ENCODE peak calls at places on chromosome 18, in seven cellular contexts. S is mucosa of descending colon; I is mesothelial cell of epicardium; R is keratinocyte; C is bronchial epithelial cell; G is stimulated activated CD8-positive, alpha-beta memory T cell treated with anti-CD3 and anti-CD28 coated beads, Interleukin-15, amount 100 ng/mL, for 24 hours; M is Caco-2. Z is an unnamed sample.

GRCh38 chr18:3044931-3045698 is 32.2 kb upstream of the LPIN2 start:
- DNase-seq in S (peak; percentile 93), M (no peak), G (no peak), R (no peak), I (no peak), C (peak; percentile 80), Z (no peak)

GRCh38 chr18:41096504-41096903 is 858.5 kb upstream of the PIK3C3 start:
- DNase-seq in G (no peak), S (no peak), I (no peak), M (no peak), R (no peak), C (peak; percentile 61), Z (peak; percentile 2)

GRCh38 chr18:74063023-74063422 is 84.6 kb downstream of the FBXO15 start:
- DNase-seq in I (no peak), S (no peak), R (no peak), G (no peak), M (no peak), C (no peak), Z (no peak)

GRCh38 chr18:79396431-79397287 is 929 bp downstream of the NFATC1 start:
- DNase-seq in R (no peak), C (no peak), S (no peak), I (no peak), G (no peak), M (no peak), Z (peak; percentile 53)

GRCh38 chr18:45913276-45913675 is 53.9 kb downstream of the EPG5 start:
- DNase-seq in I (no peak), G (no peak), M (no peak), C (no peak), S (no peak), R (no peak), Z (no peak)

GRCh38 chr18:64639536-64639935 is 490.6 kb upstream of the LINC00305 start:
- DNase-seq in C (no peak), G (no peak), S (no peak), R (no peak), M (no peak), I (no peak), Z (no peak)

GRCh38 chr18:27599202-27599829 is 414.2 kb upstream of the CHST9 start:
- DNase-seq in S (peak; percentile 61), M (no peak), G (no peak), C (peak; percentile 38), I (peak; percentile 32), R (no peak), Z (peak; percentile 60)

GRCh38 chr18:48693625-48694262 is 154.9 kb downstream of the CTIF start:
- DNase-seq in G (no peak), I (no peak), S (no peak), M (no peak), C (no peak), R (no peak), Z (peak; percentile 60)

GRCh38 chr18:41745166-41746049 is 209.6 kb upstream of the PIK3C3 start:
- DNase-seq in G (no peak), S (peak; percentile 40), M (peak; percentile 34), R (no peak), C (peak; percentile 41), I (peak; percentile 37), Z (peak; percentile 13)

GRCh38 chr18:63339920-63340484 is 20.4 kb upstream of the BCL2 start:
- DNase-seq in S (peak; percentile 59), M (no peak), R (no peak), C (peak; percentile 28), I (no peak), G (no peak), Z (peak; percentile 52)

GRCh38 chr18:61554117-61554776 is 221.0 kb downstream of the CDH20 start:
- DNase-seq in R (no peak), M (no peak), S (peak; percentile 8), I (no peak), G (no peak), C (no peak), Z (no peak)

GRCh38 chr18:77124452-77124922 is 8.1 kb downstream of the MBP start:
- DNase-seq in C (no peak), G (no peak), S (no peak), M (no peak), I (no peak), R (no peak), Z (no peak)

GRCh38 chr18:41378628-41379027 is 576.4 kb upstream of the PIK3C3 start:
- DNase-seq in M (no peak), S (no peak), I (no peak), C (peak; percentile 58), G (no peak), R (no peak), Z (no peak)

GRCh38 chr18:75790821-75791220 is 363.3 kb upstream of the SMIM21 start:
- DNase-seq in I (no peak), C (no peak), G (no peak), S (no peak), M (no peak), R (no peak), Z (no peak)

GRCh38 chr18:55672574-55673361 is 84.8 kb upstream of the TCF4 start:
- DNase-seq in S (no peak), M (no peak), I (no peak), G (no peak), R (no peak), C (no peak), Z (no peak)

GRCh38 chr18:49890041-49890440 is 76.7 kb upstream of the ACAA2 start:
- DNase-seq in S (no peak), G (no peak), R (no peak), C (no peak), I (no peak), M (no peak), Z (no peak)

GRCh38 chr18:39842042-39842791 is 2112.8 kb upstream of the PIK3C3 start:
- DNase-seq in R (no peak), C (no peak), S (no peak), G (no peak), M (no peak), I (no peak), Z (no peak)

GRCh38 chr18:10420561-10421352 is 33.7 kb upstream of the APCDD1 start:
- DNase-seq in I (no peak), S (no peak), M (no peak), R (peak; percentile 76), C (peak; percentile 89), G (no peak), Z (peak; percentile 64)

GRCh38 chr18:46916551-46917107 is 678 bp downstream of the PIAS2 start:
- DNase-seq in I (peak; percentile 25), R (no peak), M (no peak), G (no peak), C (peak; percentile 36), S (peak; percentile 41), Z (peak; percentile 37)

GRCh38 chr18:8623549-8624106 is 14.4 kb downstream of the RAB12 start:
- DNase-seq in C (no peak), G (no peak), S (no peak), I (no peak), M (no peak), R (no peak), Z (peak; percentile 79)

GRCh38 chr18:63112681-63113080 is 206.9 kb downstream of the BCL2 start:
- DNase-seq in C (no peak), M (no peak), R (no peak), I (no peak), G (no peak), S (no peak), Z (no peak)

GRCh38 chr18:3985030-3985429 is 470.1 kb downstream of the DLGAP1 start:
- DNase-seq in C (peak; percentile 28), R (no peak), M (no peak), S (no peak), I (no peak), G (no peak), Z (peak; percentile 35)

GRCh38 chr18:62384610-62385097 is 59.5 kb downstream of the TNFRSF11A start:
- DNase-seq in I (no peak), S (no peak), G (no peak), M (no peak), R (peak; percentile 64), C (peak; percentile 73), Z (no peak)

GRCh38 chr18:61606068-61606660 is 272.9 kb downstream of the CDH20 start:
- DNase-seq in C (peak; percentile 21), G (no peak), S (peak; percentile 13), M (no peak), I (no peak), R (no peak), Z (peak; percentile 82)

Z was measured in myocyte.